ENCODE peak calls at places on chromosomes 11 and 22, in seven cellular contexts. E is GM13977; O is activated CD8-positive, alpha-beta memory T cell treated with anti-CD3 and anti-CD28 coated beads for 48 hours; M is kidney tubule cell; F is Calu3; R is Jurkat, Clone E6-1; D is progenitor cell of endocrine pancreas. T is an unnamed sample.

GRCh38 chr11:7612661-7613393 is 60.5 kb downstream of the CYB5R2 start:
- DNase-seq in O (no peak), D (no peak), F (peak), E (peak), R (no peak), M (peak), T (peak)

GRCh38 chr11:67415501-67416304 is at the start of gene CARNS1:
- DNase-seq in E (no peak), R (no peak), O (no peak), F (no peak), M (no peak), D (no peak), T (no peak)

GRCh38 chr22:50059185-50059880 is 1.2 kb upstream of the TTLL8 start:
- DNase-seq in D (no peak), M (no peak), O (no peak), R (no peak), E (no peak), F (no peak), T (no peak)

GRCh38 chr11:11871991-11872401 is 30.2 kb downstream of the USP47 start:
- DNase-seq in F (no peak), O (no peak), M (no peak), E (no peak), R (no peak), D (no peak), T (no peak)

GRCh38 chr22:39725351-39726035 is 154.9 kb downstream of the CACNA1I start:
- DNase-seq in M (no peak), R (no peak), F (no peak), E (peak), D (no peak), O (no peak), T (no peak)

GRCh38 chr11:112962854-112963367 is 1.7 kb downstream of the NCAM1 start:
- DNase-seq in D (peak), R (no peak), F (no peak), E (peak), M (peak), O (no peak), T (no peak)

GRCh38 chr11:34243620-34244493 is 114.0 kb downstream of the ABTB2 start:
- DNase-seq in O (no peak), D (no peak), E (peak), F (peak), R (no peak), M (peak), T (peak)

GRCh38 chr11:63839508-63840355 is 822 bp downstream of the MARK2 start:
- DNase-seq in M (peak), R (no peak), O (no peak), D (no peak), F (peak), E (no peak), T (no peak)

GRCh38 chr22:44807915-44808690 is 55.7 kb downstream of the ARHGAP8 start:
- DNase-seq in E (no peak), F (no peak), D (no peak), M (no peak), O (no peak), R (peak), T (no peak)

GRCh38 chr22:44567846-44568493 is 69.9 kb upstream of the RTL6 start:
- DNase-seq in F (peak), D (no peak), E (no peak), M (peak), R (peak), O (peak), T (peak)

GRCh38 chr11:61111786-61112517 is 9.7 kb downstream of the CD5 start:
- DNase-seq in E (no peak), F (no peak), O (peak), R (peak), M (no peak), D (no peak), T (no peak)

GRCh38 chr22:31556627-31557203 is 60.4 kb downstream of the SFI1 start:
- DNase-seq in F (peak), R (peak), O (no peak), D (no peak), M (peak), E (no peak), T (peak)

GRCh38 chr11:127058524-127058923 is 58.0 kb upstream of the KIRREL3 start:
- DNase-seq in O (no peak), F (no peak), M (no peak), E (no peak), R (no peak), D (no peak), T (no peak)

GRCh38 chr11:134727204-134727603 is 315.2 kb upstream of the B3GAT1 start:
- DNase-seq in M (no peak), R (peak), D (no peak), O (no peak), F (no peak), E (no peak), T (no peak)

GRCh38 chr11:116972692-116973091 is 125.5 kb downstream of the SIK3 start:
- DNase-seq in E (no peak), D (no peak), R (no peak), M (no peak), O (no peak), F (no peak), T (no peak)